ENCODE peak calls at places on chromosomes 16 and 17, in nine cellular contexts. D, T, Z, E, K, S, R, A and L are unnamed samples. For H3K4me1 and H3K27me3, the result is how much of the 10 kb centered on the place peaks cover.

GRCh38 chr16:85125570-85126382 is 13.5 kb upstream of the CIBAR2 start:
- DNase-seq in D (no peak), T (no peak), Z (peak), E (no peak), K (peak), S (no peak), R (no peak), A (no peak), L (peak)

GRCh38 chr16:84890427-84890826 is 70.6 kb downstream of the CRISPLD2 start:
- DNase-seq in D (no peak), T (no peak), Z (no peak), E (no peak), K (no peak), S (no peak), R (no peak), A (no peak), L (no peak)

GRCh38 chr16:77212736-77213541 is 13.7 kb downstream of the SYCE1L start:
- DNase-seq in D (peak), T (no peak), Z (peak), E (no peak), K (peak), S (peak), R (no peak), A (no peak), L (peak)

GRCh38 chr16:89172171-89172900 is 788 bp downstream of the CDH15 start:
- DNase-seq in D (no peak), T (no peak), Z (no peak), E (no peak), K (no peak), S (no peak), R (no peak), A (no peak), L (no peak)

GRCh38 chr16:81494888-81495287 is 50.3 kb downstream of the CMIP start:
- DNase-seq in D (no peak), T (no peak), Z (no peak), E (no peak), K (no peak), S (no peak), R (no peak), A (no peak), L (no peak)

GRCh38 chr16:81564368-81565060 is 119.9 kb downstream of the CMIP start:
- DNase-seq in D (no peak), T (no peak), Z (no peak), E (no peak), K (no peak), S (no peak), R (no peak), A (no peak), L (no peak)

GRCh38 chr17:62897706-62898105 is 68.3 kb upstream of the TANC2 start:
- DNase-seq in D (no peak), T (no peak), Z (no peak), E (no peak), K (no peak), S (no peak), R (no peak), A (no peak), L (no peak)

GRCh38 chr16:66204761-66205160 is 161.7 kb upstream of the CDH5 start:
- DNase-seq in D (no peak), T (no peak), Z (no peak), E (no peak), K (no peak), S (no peak), R (no peak), A (no peak), L (no peak)

GRCh38 chr17:76159157-76159556 is 18.1 kb upstream of the FOXJ1 start:
- DNase-seq in D (no peak), T (no peak), Z (no peak), E (no peak), K (no peak), S (no peak), R (no peak), A (no peak), L (no peak)

GRCh38 chr16:86294535-86294934 is 215.8 kb upstream of the FOXF1 start:
- DNase-seq in D (no peak), T (no peak), Z (no peak), E (no peak), K (no peak), S (no peak), R (no peak), A (no peak), L (no peak)

GRCh38 chr17:28518132-28518531 is 12.0 kb downstream of the FOXN1 start:
- DNase-seq in D (no peak), T (no peak), Z (no peak), E (no peak), K (no peak), S (no peak), R (no peak), A (no peak), L (no peak)

GRCh38 chr17:42428141-42428944 is 5.3 kb upstream of the CAVIN1 start:
- DNase-seq in D (no peak), T (peak), Z (peak), E (peak), K (peak), S (peak), R (no peak), A (peak), L (no peak)

GRCh38 chr17:68567581-68567980 is 33.6 kb downstream of the FAM20A start:
- DNase-seq in D (no peak), T (no peak), Z (no peak), E (no peak), K (no peak), S (no peak), R (no peak), A (no peak), L (no peak)

GRCh38 chr16:46975165-46975564 is 1.7 kb upstream of the DNAJA2 start:
- DNase-seq in D (no peak), T (no peak), Z (no peak), E (no peak), K (no peak), S (no peak), R (no peak), A (no peak), L (no peak)

GRCh38 chr17:65855245-65855644 is 293.8 kb upstream of the AXIN2 start:
- DNase-seq in D (no peak), T (no peak), Z (no peak), E (peak), K (no peak), S (no peak), R (no peak), A (no peak), L (no peak)

GRCh38 chr17:58411408-58411894 is 5.9 kb downstream of the RNF43 start:
- DNase-seq in D (no peak), T (no peak), Z (no peak), E (no peak), K (no peak), S (no peak), R (no peak), A (no peak), L (no peak)

GRCh38 chr17:63932008-63932561 is at the start of gene CD79B:
- DNase-seq in D (no peak), T (peak), Z (no peak), E (no peak), K (no peak), S (no peak), R (no peak), A (no peak), L (peak)

GRCh38 chr17:10705727-10706126 is 8.3 kb downstream of the ADPRM start:
- DNase-seq in D (no peak), T (no peak), Z (no peak), E (no peak), K (no peak), S (no peak), R (no peak), A (no peak), L (no peak)

GRCh38 chr16:7364054-7364407 is 31.4 kb downstream of the RBFOX1 start:
- DNase-seq in D (no peak), T (no peak), Z (no peak), E (no peak), K (peak), S (no peak), R (no peak), A (no peak), L (no peak)

GRCh38 chr16:22206847-22207714 is 1.0 kb downstream of the EEF2K start:
- DNase-seq in D (peak), T (peak), Z (peak), E (no peak), K (peak), S (peak), R (peak), A (peak), L (peak)

GRCh38 chr17:49616086-49616485 is 40.4 kb downstream of the NXPH3 start:
- DNase-seq in D (no peak), T (no peak), Z (no peak), E (no peak), K (no peak), S (no peak), R (no peak), A (no peak), L (no peak)

GRCh38 chr16:80990577-80990976 is 16.1 kb downstream of the CMC2 start:
- DNase-seq in D (no peak), T (no peak), Z (no peak), E (no peak), K (peak), S (no peak), R (no peak), A (no peak), L (no peak)

GRCh38 chr16:46848768-46849764 is 18.1 kb upstream of the C16orf87 start:
- DNase-seq in D (no peak), T (no peak), Z (no peak), E (no peak), K (no peak), S (no peak), R (no peak), A (no peak), L (no peak)

GRCh38 chr16:9384141-9384540 is 292.7 kb downstream of the HAPSTR1 start:
- DNase-seq in D (no peak), T (no peak), Z (no peak), E (no peak), K (peak), S (no peak), R (no peak), A (no peak), L (no peak)

GRCh38 chr17:51734462-51734861 is 424.1 kb downstream of the CA10 start:
- DNase-seq in D (no peak), T (peak), Z (peak), E (peak), K (peak), S (no peak), R (no peak), A (peak), L (no peak)

GRCh38 chr17:8393470-8394231 is 4.0 kb downstream of the RNF222 start:
- DNase-seq in D (no peak), T (no peak), Z (no peak), E (no peak), K (no peak), S (no peak), R (no peak), A (no peak), L (no peak)

GRCh38 chr17:21075739-21076085 is 32.9 kb upstream of the USP22 start:
- DNase-seq in D (no peak), T (no peak), Z (no peak), E (no peak), K (no peak), S (no peak), R (no peak), A (no peak), L (no peak)

GRCh38 chr16:4613636-4614570 is 785 bp downstream of the UBALD1 start:
- DNase-seq in D (no peak), T (peak), Z (peak), E (no peak), K (peak), S (no peak), R (no peak), A (no peak), L (peak)

GRCh38 chr16:57801856-57802634 is at the start of gene KIFC3:
- DNase-seq in D (peak), T (peak), Z (peak), E (no peak), K (peak), S (peak), R (no peak), A (peak), L (peak)

GRCh38 chr16:86580063-86580797 is 1.9 kb downstream of the FOXL1 start:
- DNase-seq in D (no peak), T (no peak), Z (no peak), E (no peak), K (no peak), S (no peak), R (no peak), A (no peak), L (no peak)

GRCh38 chr17:3973498-3974137 is 9.4 kb upstream of the ATP2A3 start:
- DNase-seq in D (no peak), T (no peak), Z (no peak), E (no peak), K (no peak), S (peak), R (no peak), A (no peak), L (no peak)

GRCh38 chr16:75114179-75114945 is 2.2 kb downstream of the LDHD start:
- DNase-seq in D (no peak), T (no peak), Z (no peak), E (no peak), K (no peak), S (no peak), R (no peak), A (no peak), L (no peak)

GRCh38 chr16:75113541-75114121 is 2.9 kb downstream of the LDHD start:
- DNase-seq in D (peak), T (no peak), Z (no peak), E (no peak), K (no peak), S (no peak), R (no peak), A (no peak), L (no peak)

GRCh38 chr16:75114946-75115825 is 1.4 kb downstream of the LDHD start:
- DNase-seq in D (no peak), T (no peak), Z (no peak), E (no peak), K (no peak), S (no peak), R (no peak), A (no peak), L (no peak)

GRCh38 chr16:75116911-75117245 is 298 bp upstream of the LDHD start:
- DNase-seq in D (no peak), T (no peak), Z (no peak), E (no peak), K (no peak), S (no peak), R (no peak), A (no peak), L (no peak)

GRCh38 chr16:75116081-75116910 is at the start of gene LDHD:
- DNase-seq in D (peak), T (no peak), Z (peak), E (peak), K (peak), S (peak), R (no peak), A (peak), L (peak)
- H3K4me1 ChIP-seq in D (under half), T (under half), Z (under half), E (under half), K (under half), S (under half), R (half or more), A (under half), L (under half)

DNA sequence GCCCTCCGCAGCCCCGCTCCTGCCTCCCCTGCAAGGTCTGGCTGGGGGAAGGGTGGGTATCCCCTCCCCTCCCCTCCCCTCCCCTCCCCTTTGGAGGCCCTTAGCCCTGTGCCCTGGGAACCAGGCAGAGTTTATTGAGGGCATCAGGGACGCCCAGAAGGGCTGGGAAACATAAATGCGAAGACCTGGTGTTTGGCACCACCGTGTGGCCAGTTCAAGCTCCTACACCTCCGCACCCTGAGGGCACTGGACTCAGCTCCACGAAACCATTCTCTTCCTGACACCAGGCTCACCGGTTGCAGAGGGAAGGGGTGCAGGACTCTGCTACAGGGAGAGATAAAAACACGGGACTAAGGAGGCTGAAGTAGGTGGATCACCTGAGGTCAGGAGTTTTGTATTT is 1.0 kb upstream of the AIPL1 start:
- DNase-seq in D (no peak), T (peak), Z (peak), E (peak), K (peak), S (no peak), R (peak), A (peak), L (peak)
- H3K27me3 ChIP-seq in D (under half), T (under half), Z (under half), E (under half), K (under half), S (under half), R (under half), A (half or more), L (under half)

GRCh38 chr17:78355701-78356100 is 4.2 kb downstream of the SOCS3 start:
- DNase-seq in D (no peak), T (no peak), Z (no peak), E (no peak), K (no peak), S (no peak), R (no peak), A (no peak), L (no peak)
- H3K4me1 ChIP-seq in D (under half), T (under half), Z (half or more), E (half or more), K (half or more), S (half or more), R (half or more), A (under half), L (half or more)

GRCh38 chr17:35429702-35430101 is 2.6 kb downstream of the SLFN12 start:
- DNase-seq in D (no peak), T (no peak), Z (no peak), E (no peak), K (no peak), S (no peak), R (no peak), A (no peak), L (no peak)

GRCh38 chr17:35428229-35428628 is 4.1 kb downstream of the SLFN12 start:
- DNase-seq in D (no peak), T (peak), Z (no peak), E (no peak), K (no peak), S (no peak), R (no peak), A (no peak), L (no peak)

GRCh38 chr17:35432176-35433074 is at the start of gene SLFN12:
- DNase-seq in D (no peak), T (peak), Z (peak), E (no peak), K (peak), S (peak), R (no peak), A (peak), L (peak)

GRCh38 chr17:35438433-35438832 is 6.1 kb upstream of the SLFN12 start:
- DNase-seq in D (no peak), T (no peak), Z (no peak), E (no peak), K (no peak), S (no peak), R (no peak), A (no peak), L (no peak)

DNA sequence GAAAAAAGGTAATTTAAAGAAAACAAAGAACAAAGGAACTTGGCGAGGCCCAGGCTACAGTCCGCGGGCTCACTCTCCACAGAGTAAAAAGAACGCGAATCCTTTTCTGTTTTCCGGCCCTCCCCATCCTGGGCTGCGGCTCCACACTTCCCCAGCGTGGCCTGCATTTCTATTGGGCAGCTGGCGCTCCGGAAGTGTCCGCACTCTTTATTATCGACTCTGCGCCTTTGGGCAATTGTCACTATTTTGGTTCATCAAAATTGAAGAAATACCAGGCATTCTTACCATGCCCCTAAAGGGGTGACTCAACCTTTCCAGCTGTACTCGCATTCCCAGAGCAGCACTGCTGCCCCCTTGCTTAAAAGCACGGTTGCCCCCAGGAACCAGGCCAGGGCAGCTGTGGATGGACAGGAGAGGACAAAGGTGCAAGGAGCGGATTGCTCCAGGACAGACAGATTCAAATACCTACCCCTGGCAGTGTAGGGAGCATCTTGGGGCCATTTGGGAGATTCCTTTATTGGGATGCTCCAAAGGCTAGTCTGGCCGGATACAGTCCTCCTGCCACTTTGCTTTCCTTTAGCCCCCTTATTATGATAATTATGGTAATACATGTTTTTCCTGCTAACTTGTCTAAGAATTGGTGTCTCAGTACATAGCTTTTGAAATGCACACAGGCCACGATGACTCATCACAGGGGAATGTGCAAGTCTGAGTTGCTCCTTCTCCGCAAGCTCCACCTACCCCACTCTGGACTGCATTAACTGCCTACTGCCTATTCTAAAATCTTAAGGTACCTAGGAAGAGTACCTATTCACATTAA is 985 bp upstream of the SLFN12 start:
- DNase-seq in D (peak), T (peak), Z (peak), E (peak), K (peak), S (peak), R (no peak), A (peak), L (no peak)
- H3K27me3 ChIP-seq in D (under half), T (under half), Z (under half), E (under half), K (under half), S (under half), R (under half), A (under half), L (under half)

DNA sequence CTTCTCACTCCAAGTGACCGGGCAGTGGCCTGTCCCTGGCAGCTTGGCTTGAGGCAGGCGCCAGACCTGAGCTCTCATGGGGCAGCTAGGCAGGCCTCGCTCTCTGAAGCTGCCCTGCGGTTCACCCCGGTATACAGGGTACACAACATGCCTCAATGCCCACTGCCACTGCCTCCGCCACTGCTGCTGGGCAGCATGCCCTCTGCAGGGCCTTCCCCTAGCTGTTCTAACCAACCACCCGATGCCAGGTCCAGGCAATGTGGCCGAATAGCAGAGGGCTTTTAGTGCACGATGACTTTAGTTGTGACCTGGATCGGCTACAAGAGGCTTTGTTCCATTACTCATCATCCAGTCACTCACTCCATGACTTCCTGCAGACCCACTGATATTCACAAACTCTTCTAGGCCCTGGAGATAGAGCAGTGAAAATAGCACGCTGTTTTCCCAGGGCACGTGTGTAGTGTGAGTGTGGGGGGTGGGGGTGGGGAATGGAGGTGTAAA is 19.7 kb downstream of the CDC42EP4 start:
- DNase-seq in D (peak), T (no peak), Z (peak), E (peak), K (peak), S (no peak), R (no peak), A (peak), L (peak)
- H3K4me1 ChIP-seq in D (under half), T (under half), Z (half or more), E (half or more), K (half or more), S (half or more), R (half or more), A (under half), L (under half)

DNA sequence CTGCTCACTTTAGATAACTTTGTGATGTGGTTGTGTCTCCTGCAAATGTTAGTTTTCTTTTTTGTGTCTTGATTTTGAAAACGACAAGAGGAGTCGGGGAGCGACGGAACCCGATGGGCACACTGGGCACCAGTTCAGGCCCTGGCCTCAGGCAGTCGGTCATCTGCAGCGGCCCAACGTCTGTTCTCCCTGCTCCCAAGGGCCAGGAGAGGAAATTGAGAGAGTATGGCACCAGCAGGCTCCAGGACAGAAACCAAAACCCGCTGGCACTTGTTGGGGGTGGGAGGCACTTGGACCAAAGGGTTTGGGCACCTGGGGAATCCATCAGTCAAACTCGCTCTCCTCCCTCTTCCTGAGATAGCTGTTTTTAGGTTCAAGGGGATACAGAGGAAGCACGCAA is 17.2 kb downstream of the RBFOX3 start:
- DNase-seq in D (no peak), T (no peak), Z (no peak), E (no peak), K (no peak), S (no peak), R (no peak), A (no peak), L (no peak)
- H3K27me3 ChIP-seq in D (under half), T (under half), Z (under half), E (half or more), K (under half), S (half or more), R (half or more), A (half or more), L (under half)

GRCh38 chr17:79975498-79976134 is 60.1 kb downstream of the TBC1D16 start:
- DNase-seq in D (no peak), T (no peak), Z (no peak), E (no peak), K (no peak), S (peak), R (no peak), A (no peak), L (no peak)
- H3K4me1 ChIP-seq in D (under half), T (under half), Z (under half), E (under half), K (under half), S (under half), R (under half), A (under half), L (under half)

GRCh38 chr17:2050246-2050866 is 4.5 kb upstream of the HIC1 start:
- DNase-seq in D (peak), T (peak), Z (peak), E (peak), K (peak), S (peak), R (no peak), A (no peak), L (peak)
- H3K27me3 ChIP-seq in D (under half), T (under half), Z (under half), E (under half), K (under half), S (under half), R (under half), A (half or more), L (under half)